ENCODE peak calls at places on chromosomes 16 and 17, in eight cellular contexts. A is PC-3, Q is cardiac muscle cell, E is heart right ventricle, C is colonic mucosa, F is trophoblast cell, G is tibial artery, S is left ventricle myocardium inferior. X is an unnamed sample.
A peak's percentile ranks its signal among the peaks of the same experiment; 100 is the strongest.

GRCh38 chr16:49462356-49462988 is 88.9 kb downstream of the C16orf78 start:
- DNase-seq in A (no peak), Q (no peak), E (no peak), C (no peak), F (no peak), G (no peak), S (no peak), X (no peak)

GRCh38 chr16:31246296-31246695 is 13.5 kb upstream of the ITGAM start:
- DNase-seq in A (no peak), Q (no peak), E (no peak), C (no peak), F (no peak), G (no peak), S (no peak), X (no peak)

GRCh38 chr17:40827746-40828453 is 5.5 kb upstream of the KRT10 start:
- DNase-seq in A (peak; percentile 52), Q (peak; percentile 13), E (no peak), C (no peak), F (peak; percentile 27), G (peak; percentile 43), S (no peak), X (peak; percentile 85)

GRCh38 chr17:34363183-34363661 is at the start of gene CCL1:
- DNase-seq in A (no peak), Q (no peak), E (no peak), C (no peak), F (no peak), G (no peak), S (no peak), X (no peak)

GRCh38 chr16:69338557-69339288 is 641 bp downstream of the COG8 start:
- DNase-seq in A (no peak), Q (no peak), E (no peak), C (peak; percentile 58), F (peak; percentile 80), G (no peak), S (no peak), X (no peak)

GRCh38 chr16:23269248-23270091 is 32.6 kb upstream of the SCNN1B start:
- DNase-seq in A (no peak), Q (no peak), E (no peak), C (no peak), F (peak; percentile 6), G (no peak), S (no peak), X (no peak)

GRCh38 chr16:2033057-2033911 is 6.6 kb downstream of the NHERF2 start:
- DNase-seq in A (peak; percentile 46), Q (peak; percentile 67), E (peak; percentile 81), C (no peak), F (no peak), G (peak; percentile 68), S (peak; percentile 76), X (peak; percentile 82)

GRCh38 chr16:12613131-12613991 is 190.3 kb downstream of the CPPED1 start:
- DNase-seq in A (peak; percentile 78), Q (no peak), E (no peak), C (peak; percentile 28), F (peak; percentile 87), G (no peak), S (no peak), X (peak; percentile 56)

GRCh38 chr16:20898938-20899502 is 1.1 kb downstream of the DCUN1D3 start:
- DNase-seq in A (no peak), Q (no peak), E (no peak), C (no peak), F (peak; percentile 84), G (no peak), S (no peak), X (no peak)

GRCh38 chr17:47315451-47316266 is 8.1 kb upstream of the EFCAB13 start:
- DNase-seq in A (peak; percentile 97), Q (peak; percentile 73), E (peak; percentile 33), C (peak; percentile 61), F (peak; percentile 88), G (no peak), S (no peak), X (peak; percentile 56)

GRCh38 chr16:35516971-35517370 is 2057.6 kb downstream of the TP53TG3F start:
- DNase-seq in A (no peak), Q (no peak), E (no peak), C (no peak), F (no peak), G (no peak), S (no peak), X (no peak)
- H3K9me3 ChIP-seq in A (no peaks in the 10 kb centered on the region), Q (no peaks in the 10 kb centered on the region), E (peaks cover 5% of the 10 kb centered on the region), C (no peaks in the 10 kb centered on the region), F (peaks cover 15% of the 10 kb centered on the region), G (peaks cover 5% of the 10 kb centered on the region), S (peaks cover 19% of the 10 kb centered on the region), X (no peaks in the 10 kb centered on the region)

GRCh38 chr17:75808905-75809621 is 24.5 kb downstream of the UNK start:
- DNase-seq in A (no peak), Q (peak; percentile 46), E (peak; percentile 80), C (no peak), F (peak; percentile 95), G (peak; percentile 83), S (peak; percentile 61), X (no peak)
- H3K36me3 ChIP-seq in A (no peaks in the 10 kb centered on the region), Q (peaks cover 30% of the 10 kb centered on the region), E (no peaks in the 10 kb centered on the region), C (peaks cover 14% of the 10 kb centered on the region), F (peaks cover 42% of the 10 kb centered on the region), G (peaks cover 31% of the 10 kb centered on the region), S (peaks cover 42% of the 10 kb centered on the region), X (peaks cover 51% of the 10 kb centered on the region)

GRCh38 chr17:27069842-27070508 is 223.9 kb upstream of the WSB1 start:
- DNase-seq in A (no peak), Q (no peak), E (no peak), C (no peak), F (no peak), G (no peak), S (no peak), X (no peak)
- H3K9me3 ChIP-seq in A (no peaks in the 10 kb centered on the region), Q (no peaks in the 10 kb centered on the region), E (no peaks in the 10 kb centered on the region), C (no peaks in the 10 kb centered on the region), F (peaks cover 16% of the 10 kb centered on the region), G (no peaks in the 10 kb centered on the region), S (no peaks in the 10 kb centered on the region), X (no peaks in the 10 kb centered on the region)

DNA sequence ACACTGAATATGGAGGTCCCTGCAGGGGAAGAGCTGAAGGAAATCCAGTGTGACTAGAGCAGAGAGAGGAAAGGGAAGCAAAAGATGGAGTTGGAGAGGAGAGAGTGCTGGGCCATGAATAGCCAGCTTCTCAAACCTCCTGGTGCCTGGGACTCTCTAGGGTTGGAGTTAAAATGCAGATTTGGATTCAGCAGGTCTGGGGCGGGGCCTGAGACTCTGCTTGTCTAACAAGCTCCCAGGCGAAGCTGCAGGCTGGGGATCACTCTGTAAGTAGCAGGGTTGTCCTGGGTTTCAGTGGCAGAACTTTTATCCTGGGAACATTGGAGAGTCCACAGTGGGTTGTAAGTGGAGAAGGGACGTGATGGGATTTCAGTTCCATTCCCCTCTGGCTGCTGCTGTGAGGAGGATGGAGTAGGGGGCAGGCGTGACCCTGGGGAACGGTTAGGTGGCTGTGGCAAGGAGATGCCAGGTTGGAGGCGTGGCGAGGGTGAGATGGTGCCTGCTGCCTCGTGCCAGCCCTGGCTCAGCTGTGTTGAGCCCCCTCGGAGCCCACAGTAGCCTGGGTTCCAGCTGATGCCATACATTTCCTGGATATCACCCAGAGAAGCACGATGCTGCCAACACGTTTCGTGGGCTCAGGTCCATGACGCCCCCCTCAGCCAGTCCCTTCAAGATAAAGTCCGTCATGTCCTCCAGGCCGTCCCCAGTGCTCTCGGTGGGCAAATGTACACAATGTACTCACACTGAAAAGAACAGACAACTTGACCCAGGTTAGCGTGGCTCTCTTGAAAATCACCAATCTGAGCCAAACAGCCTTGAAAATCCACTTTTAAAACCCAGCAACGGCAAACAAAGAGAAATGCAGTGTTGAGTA is 103.2 kb upstream of the PLCG2 start:
- DNase-seq in A (no peak), Q (no peak), E (no peak), C (no peak), F (no peak), G (no peak), S (no peak), X (no peak)
- H3K36me3 ChIP-seq in A (peaks cover 13% of the 10 kb centered on the region), Q (peaks cover 14% of the 10 kb centered on the region), E (no peaks in the 10 kb centered on the region), C (peaks cover 6% of the 10 kb centered on the region), F (peaks cover 75% of the 10 kb centered on the region), G (no peaks in the 10 kb centered on the region), S (peaks cover 41% of the 10 kb centered on the region), X (no peaks in the 10 kb centered on the region)

DNA sequence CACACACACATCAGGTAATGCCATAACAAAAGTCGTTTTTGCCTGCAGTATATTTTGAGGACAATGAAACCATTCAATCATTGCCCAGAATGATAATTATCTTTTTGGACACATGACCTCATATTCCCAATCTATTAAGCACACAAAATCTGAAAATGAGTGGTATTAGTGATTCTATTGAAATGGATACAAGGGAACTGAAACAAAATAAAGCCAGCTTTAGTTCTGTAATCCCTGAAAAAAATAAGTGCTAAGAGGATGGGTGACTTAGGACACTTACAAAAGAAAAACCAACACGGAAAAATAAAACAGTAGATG is 128.3 kb upstream of the MAF start:
- DNase-seq in A (no peak), Q (no peak), E (no peak), C (no peak), F (no peak), G (no peak), S (no peak), X (no peak)
- H3K9me3 ChIP-seq in A (no peaks in the 10 kb centered on the region), Q (no peaks in the 10 kb centered on the region), E (no peaks in the 10 kb centered on the region), C (no peaks in the 10 kb centered on the region), F (no peaks in the 10 kb centered on the region), G (no peaks in the 10 kb centered on the region), S (no peaks in the 10 kb centered on the region), X (no peaks in the 10 kb centered on the region)

X was measured in MG63.